ENCODE peak calls at places on chromosomes 7 and 10, in four cellular contexts. One of them, this sample, is unnamed.

GRCh38 chr7:97145068-97145467 is 27.6 kb downstream of the SDHAF3 start:
- DNase-seq in fibroblast of lung: peak; percentile 29
- DNase-seq in lower lobe of right lung: no peak
- DNase-seq in lung: no peak
- DNase-seq in this sample: no peak

GRCh38 chr7:90720970-90721768 is 125.0 kb downstream of the CDK14 start:
- DNase-seq in lung: no peak
- DNase-seq in lower lobe of right lung: no peak
- DNase-seq in fibroblast of lung: peak; percentile 79
- DNase-seq in this sample: no peak

GRCh38 chr10:29386347-29386999 is 97.6 kb downstream of the LYZL1 start:
- DNase-seq in lower lobe of right lung: no peak
- DNase-seq in lung: no peak
- DNase-seq in fibroblast of lung: peak; percentile 53
- DNase-seq in this sample: no peak

GRCh38 chr7:90229728-90230127 is 15.2 kb upstream of the CFAP69 start:
- DNase-seq in lung: no peak
- DNase-seq in lower lobe of right lung: no peak
- DNase-seq in fibroblast of lung: no peak
- DNase-seq in this sample: no peak

GRCh38 chr10:30639946-30640786 is 10.6 kb upstream of the LYZL2 start:
- DNase-seq in lung: no peak
- DNase-seq in fibroblast of lung: peak; percentile 58
- DNase-seq in lower lobe of right lung: no peak
- DNase-seq in this sample: peak; percentile 19

GRCh38 chr7:47183896-47184629 is 397.8 kb downstream of the TNS3 start:
- DNase-seq in lower lobe of right lung: no peak
- DNase-seq in lung: no peak
- DNase-seq in fibroblast of lung: no peak
- DNase-seq in this sample: no peak

GRCh38 chr7:131625817-131626372 is 69.5 kb upstream of the PODXL start:
- DNase-seq in fibroblast of lung: peak; percentile 83
- DNase-seq in lung: no peak
- DNase-seq in lower lobe of right lung: no peak
- DNase-seq in this sample: no peak

GRCh38 chr10:28365840-28366239 is 63.0 kb upstream of the MPP7 start:
- DNase-seq in fibroblast of lung: no peak
- DNase-seq in lower lobe of right lung: no peak
- DNase-seq in lung: no peak
- DNase-seq in this sample: no peak

GRCh38 chr10:48384699-48384982 is 78.2 kb downstream of the MAPK8 start:
- DNase-seq in lung: no peak
- DNase-seq in lower lobe of right lung: no peak
- DNase-seq in fibroblast of lung: no peak
- DNase-seq in this sample: no peak

GRCh38 chr7:34322841-34323240 is 335.2 kb upstream of the NPSR1 start:
- DNase-seq in lung: no peak
- DNase-seq in lower lobe of right lung: no peak
- DNase-seq in fibroblast of lung: no peak
- DNase-seq in this sample: no peak

GRCh38 chr7:18619311-18619710 is 123.8 kb downstream of the HDAC9 start:
- DNase-seq in fibroblast of lung: no peak
- DNase-seq in lung: no peak
- DNase-seq in lower lobe of right lung: no peak
- DNase-seq in this sample: no peak

GRCh38 chr10:112724404-112724991 is 225.5 kb upstream of the TCF7L2 start:
- DNase-seq in lower lobe of right lung: no peak
- DNase-seq in lung: no peak
- DNase-seq in fibroblast of lung: no peak
- DNase-seq in this sample: no peak

DNA sequence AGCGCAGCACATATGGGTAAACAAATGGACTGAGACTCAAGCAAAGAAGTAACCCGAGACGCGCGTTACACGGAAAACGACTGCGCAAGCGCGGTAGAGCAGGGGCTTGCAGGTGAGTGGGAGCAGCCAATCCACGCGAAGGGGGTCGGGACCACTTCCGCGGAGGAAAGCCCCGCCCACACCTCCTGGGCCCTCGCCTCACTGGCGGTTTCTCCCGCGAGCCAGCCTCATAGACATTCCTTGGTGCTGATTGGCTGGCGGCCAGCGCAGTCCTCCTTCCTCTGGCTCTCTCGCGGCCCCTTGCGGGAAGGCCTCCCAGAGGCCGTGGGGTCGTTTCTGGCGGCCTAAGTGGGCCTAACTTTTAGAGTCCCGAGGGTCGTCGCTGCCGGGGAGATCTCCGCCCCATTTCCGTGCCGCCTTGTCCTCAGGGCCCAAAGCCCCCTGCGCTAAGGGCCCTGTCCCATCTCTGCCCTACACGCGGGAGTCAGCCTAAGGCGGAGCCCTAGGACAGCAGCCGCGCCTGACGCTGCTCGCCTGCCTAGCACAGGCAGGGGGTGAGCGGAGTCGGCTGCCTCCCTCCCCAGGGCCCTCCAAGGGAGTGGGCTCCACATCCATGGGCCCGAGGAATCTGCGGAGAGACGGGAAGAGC is 9.1 kb upstream of the FXYD4 start:
- DNase-seq in lung: peak; percentile 98
- DNase-seq in fibroblast of lung: peak; percentile 93
- DNase-seq in lower lobe of right lung: peak; percentile 100
- DNase-seq in this sample: no peak
- TF ChIP-seq CTCF in lung: no peak
- TF ChIP-seq CTCF in fibroblast of lung: no peak
- TF ChIP-seq CTCF in lower lobe of right lung: peak; percentile 56
- TF ChIP-seq CTCF in this sample: no peak

DNA sequence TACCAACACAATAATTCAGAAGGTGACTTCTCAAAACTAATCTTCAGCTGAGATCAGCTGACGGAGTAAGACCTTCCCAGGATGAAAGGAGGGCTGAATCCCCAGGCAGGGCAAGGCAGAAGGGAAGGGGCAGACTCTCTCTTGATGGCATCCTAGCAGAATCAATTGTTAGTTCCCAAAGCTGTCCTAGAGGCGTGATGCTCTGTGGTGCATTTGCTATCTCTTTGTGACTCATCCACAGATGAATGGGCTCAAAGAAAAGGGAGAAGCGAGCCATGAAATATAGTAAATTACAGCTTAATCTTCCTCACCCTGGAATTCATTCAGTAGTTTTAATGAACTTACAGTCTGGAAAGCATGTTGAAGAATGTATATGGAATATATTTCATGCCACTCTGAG is 37.2 kb downstream of the PDE1C start:
- DNase-seq in lower lobe of right lung: no peak
- DNase-seq in lung: no peak
- DNase-seq in fibroblast of lung: peak; percentile 56
- DNase-seq in this sample: no peak
- TF ChIP-seq CTCF in lower lobe of right lung: no peak
- TF ChIP-seq CTCF in lung: no peak
- TF ChIP-seq CTCF in fibroblast of lung: no peak
- TF ChIP-seq CTCF in this sample: no peak

GRCh38 chr7:26864309-26865093 is at the start of gene SKAP2:
- DNase-seq in lung: peak; percentile 99
- DNase-seq in lower lobe of right lung: peak; percentile 99
- DNase-seq in fibroblast of lung: peak; percentile 96
- DNase-seq in this sample: peak; percentile 19
- TF ChIP-seq CTCF in lung: no peak
- TF ChIP-seq CTCF in lower lobe of right lung: no peak
- TF ChIP-seq CTCF in fibroblast of lung: no peak
- TF ChIP-seq CTCF in this sample: no peak

GRCh38 chr7:150756858-150757257 is 19.6 kb downstream of the GIMAP5 start:
- DNase-seq in lower lobe of right lung: no peak
- DNase-seq in fibroblast of lung: no peak
- DNase-seq in lung: no peak
- DNase-seq in this sample: no peak
- TF ChIP-seq CTCF in lower lobe of right lung: peak; percentile 46
- TF ChIP-seq CTCF in fibroblast of lung: peak; percentile 9
- TF ChIP-seq CTCF in lung: peak; percentile 46
- TF ChIP-seq CTCF in this sample: peak; percentile 18

GRCh38 chr10:46220872-46221538 is 65.8 kb upstream of the ANTXRL start:
- DNase-seq in lung: no peak
- DNase-seq in fibroblast of lung: no peak
- DNase-seq in lower lobe of right lung: no peak
- DNase-seq in this sample: no peak
- TF ChIP-seq CTCF in lung: no peak
- TF ChIP-seq CTCF in fibroblast of lung: no peak
- TF ChIP-seq CTCF in lower lobe of right lung: no peak
- TF ChIP-seq CTCF in this sample: no peak

GRCh38 chr10:77504870-77505257 is 132.7 kb downstream of the KCNMA1 start:
- DNase-seq in fibroblast of lung: peak; percentile 73
- DNase-seq in lung: peak; percentile 32
- DNase-seq in lower lobe of right lung: no peak
- DNase-seq in this sample: no peak
- TF ChIP-seq CTCF in fibroblast of lung: no peak
- TF ChIP-seq CTCF in lung: no peak
- TF ChIP-seq CTCF in lower lobe of right lung: no peak
- TF ChIP-seq CTCF in this sample: no peak

DNA sequence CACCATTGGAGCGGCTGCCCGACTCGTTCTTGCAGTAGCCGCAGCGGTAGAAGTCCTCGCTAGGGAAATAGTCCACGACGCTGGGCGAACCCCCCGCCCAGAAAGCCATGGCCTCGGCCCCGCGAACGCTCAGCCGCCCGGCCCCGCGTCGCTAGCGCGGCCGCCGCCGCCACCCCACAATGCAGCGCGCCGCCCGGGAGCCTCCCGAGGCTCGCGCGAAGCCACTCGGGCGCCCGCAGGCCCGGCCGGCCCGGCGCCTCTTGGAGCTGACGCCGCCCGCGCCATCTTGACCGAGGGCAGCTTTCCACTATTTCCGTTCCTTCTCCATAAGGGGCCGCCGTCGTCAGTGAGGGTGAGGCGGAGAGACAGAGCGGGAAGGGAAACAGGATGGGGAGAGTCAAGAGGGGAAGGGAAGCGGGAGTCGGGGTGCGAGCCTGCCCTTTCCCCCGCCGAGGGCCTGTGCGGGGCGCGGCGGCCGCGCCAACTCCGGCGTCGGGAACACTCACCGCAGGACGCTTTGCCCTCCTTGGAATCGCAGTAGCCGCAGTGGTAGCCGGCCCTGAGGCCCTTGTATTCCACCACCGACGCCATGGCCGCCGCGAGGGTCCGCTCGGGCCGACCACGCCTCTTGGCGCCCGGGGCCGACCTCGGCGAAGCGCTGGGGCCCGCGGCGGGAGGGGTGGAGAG is at the start of gene ATE1:
- DNase-seq in fibroblast of lung: peak; percentile 90
- DNase-seq in lung: peak; percentile 91
- DNase-seq in lower lobe of right lung: peak; percentile 93
- DNase-seq in this sample: peak; percentile 23
- TF ChIP-seq CTCF in fibroblast of lung: no peak
- TF ChIP-seq CTCF in lung: no peak
- TF ChIP-seq CTCF in lower lobe of right lung: no peak
- TF ChIP-seq CTCF in this sample: no peak

GRCh38 chr7:49327155-49327554 is 402.8 kb downstream of the CDC14C start:
- DNase-seq in lung: no peak
- DNase-seq in lower lobe of right lung: no peak
- DNase-seq in fibroblast of lung: no peak
- DNase-seq in this sample: no peak

GRCh38 chr7:49320083-49320482 is 395.7 kb downstream of the CDC14C start:
- DNase-seq in lower lobe of right lung: no peak
- DNase-seq in fibroblast of lung: no peak
- DNase-seq in lung: no peak
- DNase-seq in this sample: no peak

GRCh38 chr7:49322476-49322875 is 398.1 kb downstream of the CDC14C start:
- DNase-seq in lower lobe of right lung: no peak
- DNase-seq in lung: no peak
- DNase-seq in fibroblast of lung: no peak
- DNase-seq in this sample: no peak

GRCh38 chr7:49324707-49325106 is 400.4 kb downstream of the CDC14C start:
- DNase-seq in lower lobe of right lung: no peak
- DNase-seq in lung: no peak
- DNase-seq in fibroblast of lung: peak; percentile 16
- DNase-seq in this sample: no peak
- TF ChIP-seq CTCF in lower lobe of right lung: no peak
- TF ChIP-seq CTCF in lung: no peak
- TF ChIP-seq CTCF in fibroblast of lung: no peak
- TF ChIP-seq CTCF in this sample: peak; percentile 40

This sample was measured in D721Med.